ENCODE peak calls at places on chromosomes 12 and 14, in ten cellular contexts. One of them, this sample, is unnamed.
A peak's percentile ranks its signal among the peaks of the same experiment; 100 is the strongest.

GRCh38 chr14:23206422-23207145 is 23.1 kb upstream of the SLC7A8 start:
- DNase-seq in ELR: no peak
- DNase-seq in WTC11: no peak
- DNase-seq in AG10803: no peak
- DNase-seq in iris pigment epithelial cell: no peak
- DNase-seq in GM23338: peak; percentile 49
- DNase-seq in nephron progenitor cell: no peak
- DNase-seq in stimulated activated CD4-positive, alpha-beta T cell treated with anti-CD3 and anti-CD28 coated beads, Interleukin-15, amount 100 ng/mL, for 1 hour: no peak
- DNase-seq in HepG2: no peak
- DNase-seq in GM03348: no peak
- DNase-seq in this sample: no peak

GRCh38 chr12:65014504-65015271 is 106.4 kb downstream of the WIF1 start:
- DNase-seq in WTC11: no peak
- DNase-seq in GM23338: no peak
- DNase-seq in ELR: no peak
- DNase-seq in stimulated activated CD4-positive, alpha-beta T cell treated with anti-CD3 and anti-CD28 coated beads, Interleukin-15, amount 100 ng/mL, for 1 hour: no peak
- DNase-seq in AG10803: no peak
- DNase-seq in GM03348: no peak
- DNase-seq in HepG2: no peak
- DNase-seq in nephron progenitor cell: no peak
- DNase-seq in iris pigment epithelial cell: no peak
- DNase-seq in this sample: no peak

GRCh38 chr12:18492372-18493025 is 231.2 kb downstream of the PIK3C2G start:
- DNase-seq in GM03348: peak; percentile 55
- DNase-seq in iris pigment epithelial cell: peak; percentile 63
- DNase-seq in stimulated activated CD4-positive, alpha-beta T cell treated with anti-CD3 and anti-CD28 coated beads, Interleukin-15, amount 100 ng/mL, for 1 hour: no peak
- DNase-seq in WTC11: no peak
- DNase-seq in HepG2: no peak
- DNase-seq in nephron progenitor cell: no peak
- DNase-seq in GM23338: no peak
- DNase-seq in AG10803: peak; percentile 53
- DNase-seq in ELR: peak; percentile 31
- DNase-seq in this sample: no peak

GRCh38 chr14:55384536-55384935 is 27.1 kb downstream of the ATG14 start:
- DNase-seq in iris pigment epithelial cell: no peak
- DNase-seq in stimulated activated CD4-positive, alpha-beta T cell treated with anti-CD3 and anti-CD28 coated beads, Interleukin-15, amount 100 ng/mL, for 1 hour: no peak
- DNase-seq in WTC11: no peak
- DNase-seq in nephron progenitor cell: no peak
- DNase-seq in HepG2: no peak
- DNase-seq in AG10803: no peak
- DNase-seq in GM23338: no peak
- DNase-seq in GM03348: no peak
- DNase-seq in ELR: no peak
- DNase-seq in this sample: no peak

GRCh38 chr12:124295431-124296058 is 652 bp downstream of the RFLNA start:
- DNase-seq in WTC11: peak; percentile 41
- DNase-seq in GM23338: peak; percentile 46
- DNase-seq in GM03348: peak; percentile 37
- DNase-seq in ELR: no peak
- DNase-seq in iris pigment epithelial cell: no peak
- DNase-seq in AG10803: no peak
- DNase-seq in nephron progenitor cell: no peak
- DNase-seq in stimulated activated CD4-positive, alpha-beta T cell treated with anti-CD3 and anti-CD28 coated beads, Interleukin-15, amount 100 ng/mL, for 1 hour: no peak
- DNase-seq in HepG2: no peak
- DNase-seq in this sample: peak; percentile 14

GRCh38 chr14:69460093-69460701 is 24.3 kb upstream of the PLEKHD1 start:
- DNase-seq in HepG2: peak; percentile 73
- DNase-seq in AG10803: peak; percentile 85
- DNase-seq in WTC11: peak; percentile 39
- DNase-seq in GM03348: peak; percentile 85
- DNase-seq in ELR: peak; percentile 94
- DNase-seq in nephron progenitor cell: peak; percentile 44
- DNase-seq in GM23338: peak; percentile 63
- DNase-seq in iris pigment epithelial cell: peak; percentile 91
- DNase-seq in stimulated activated CD4-positive, alpha-beta T cell treated with anti-CD3 and anti-CD28 coated beads, Interleukin-15, amount 100 ng/mL, for 1 hour: peak; percentile 8
- DNase-seq in this sample: peak; percentile 62

GRCh38 chr12:12804432-12804886 is 8.7 kb upstream of the DDX47 start:
- DNase-seq in HepG2: peak; percentile 36
- DNase-seq in stimulated activated CD4-positive, alpha-beta T cell treated with anti-CD3 and anti-CD28 coated beads, Interleukin-15, amount 100 ng/mL, for 1 hour: no peak
- DNase-seq in nephron progenitor cell: no peak
- DNase-seq in WTC11: no peak
- DNase-seq in iris pigment epithelial cell: peak; percentile 93
- DNase-seq in AG10803: peak; percentile 93
- DNase-seq in GM23338: no peak
- DNase-seq in ELR: peak; percentile 99
- DNase-seq in GM03348: peak; percentile 73
- DNase-seq in this sample: no peak

GRCh38 chr12:6367969-6368892 is 7.1 kb downstream of the SCNN1A start:
- DNase-seq in HepG2: no peak
- DNase-seq in GM23338: no peak
- DNase-seq in nephron progenitor cell: no peak
- DNase-seq in iris pigment epithelial cell: no peak
- DNase-seq in stimulated activated CD4-positive, alpha-beta T cell treated with anti-CD3 and anti-CD28 coated beads, Interleukin-15, amount 100 ng/mL, for 1 hour: no peak
- DNase-seq in AG10803: no peak
- DNase-seq in GM03348: no peak
- DNase-seq in ELR: no peak
- DNase-seq in WTC11: no peak
- DNase-seq in this sample: no peak

GRCh38 chr12:115947696-115948062 is 329.8 kb downstream of the MED13L start:
- DNase-seq in ELR: no peak
- DNase-seq in iris pigment epithelial cell: no peak
- DNase-seq in AG10803: no peak
- DNase-seq in nephron progenitor cell: no peak
- DNase-seq in GM23338: no peak
- DNase-seq in HepG2: no peak
- DNase-seq in GM03348: no peak
- DNase-seq in stimulated activated CD4-positive, alpha-beta T cell treated with anti-CD3 and anti-CD28 coated beads, Interleukin-15, amount 100 ng/mL, for 1 hour: no peak
- DNase-seq in WTC11: no peak
- DNase-seq in this sample: no peak

GRCh38 chr14:104287301-104288009 is 149.1 kb downstream of the KIF26A start:
- DNase-seq in GM23338: no peak
- DNase-seq in stimulated activated CD4-positive, alpha-beta T cell treated with anti-CD3 and anti-CD28 coated beads, Interleukin-15, amount 100 ng/mL, for 1 hour: no peak
- DNase-seq in AG10803: no peak
- DNase-seq in ELR: no peak
- DNase-seq in GM03348: no peak
- DNase-seq in HepG2: no peak
- DNase-seq in WTC11: peak; percentile 7
- DNase-seq in iris pigment epithelial cell: no peak
- DNase-seq in nephron progenitor cell: no peak
- DNase-seq in this sample: no peak

GRCh38 chr12:132206093-132206434 is 61.8 kb downstream of the NOC4L start:
- DNase-seq in HepG2: no peak
- DNase-seq in WTC11: no peak
- DNase-seq in iris pigment epithelial cell: no peak
- DNase-seq in nephron progenitor cell: no peak
- DNase-seq in GM03348: no peak
- DNase-seq in stimulated activated CD4-positive, alpha-beta T cell treated with anti-CD3 and anti-CD28 coated beads, Interleukin-15, amount 100 ng/mL, for 1 hour: no peak
- DNase-seq in ELR: no peak
- DNase-seq in GM23338: no peak
- DNase-seq in AG10803: no peak
- DNase-seq in this sample: no peak

GRCh38 chr14:101918125-101918989 is 46.0 kb upstream of the DYNC1H1 start:
- DNase-seq in WTC11: peak; percentile 36
- DNase-seq in AG10803: no peak
- DNase-seq in GM23338: peak; percentile 47
- DNase-seq in iris pigment epithelial cell: no peak
- DNase-seq in GM03348: no peak
- DNase-seq in HepG2: no peak
- DNase-seq in stimulated activated CD4-positive, alpha-beta T cell treated with anti-CD3 and anti-CD28 coated beads, Interleukin-15, amount 100 ng/mL, for 1 hour: no peak
- DNase-seq in nephron progenitor cell: no peak
- DNase-seq in ELR: no peak
- DNase-seq in this sample: peak; percentile 37

GRCh38 chr12:64598831-64599230 is 11.5 kb upstream of the RASSF3 start:
- DNase-seq in GM23338: no peak
- DNase-seq in WTC11: no peak
- DNase-seq in GM03348: no peak
- DNase-seq in nephron progenitor cell: no peak
- DNase-seq in stimulated activated CD4-positive, alpha-beta T cell treated with anti-CD3 and anti-CD28 coated beads, Interleukin-15, amount 100 ng/mL, for 1 hour: no peak
- DNase-seq in ELR: no peak
- DNase-seq in iris pigment epithelial cell: no peak
- DNase-seq in AG10803: no peak
- DNase-seq in HepG2: no peak
- DNase-seq in this sample: peak; percentile 37

GRCh38 chr14:96016761-96017160 is 22.4 kb upstream of the C14orf132 start:
- DNase-seq in GM03348: no peak
- DNase-seq in stimulated activated CD4-positive, alpha-beta T cell treated with anti-CD3 and anti-CD28 coated beads, Interleukin-15, amount 100 ng/mL, for 1 hour: no peak
- DNase-seq in iris pigment epithelial cell: no peak
- DNase-seq in ELR: no peak
- DNase-seq in nephron progenitor cell: no peak
- DNase-seq in WTC11: no peak
- DNase-seq in GM23338: no peak
- DNase-seq in HepG2: no peak
- DNase-seq in AG10803: no peak
- DNase-seq in this sample: peak; percentile 94